ENCODE peak calls at places on chromosomes 1 and 21, in ten cellular contexts. One of them, this sample, is unnamed.

GRCh38 chr21:46554431-46555224 is 50.3 kb downstream of the S100B start:
- DNase-seq in OCI-M1: no peak
- DNase-seq in H9: no peak
- DNase-seq in CD4-positive, alpha-beta T cell: no peak
- DNase-seq in AG08396: no peak
- DNase-seq in NCI-H1092 treated with DMSO at 0.1 percent for 48 hours: no peak
- DNase-seq in T-helper 17 cell: no peak
- DNase-seq in 8988T: no peak
- DNase-seq in posterior vena cava: no peak
- DNase-seq in substantia nigra: peak
- DNase-seq in this sample: no peak

GRCh38 chr1:223837206-223837605 is 8.5 kb downstream of the TP53BP2 start:
- DNase-seq in NCI-H1092 treated with DMSO at 0.1 percent for 48 hours: no peak
- DNase-seq in T-helper 17 cell: no peak
- DNase-seq in substantia nigra: no peak
- DNase-seq in posterior vena cava: no peak
- DNase-seq in 8988T: no peak
- DNase-seq in AG08396: no peak
- DNase-seq in OCI-M1: peak
- DNase-seq in H9: no peak
- DNase-seq in CD4-positive, alpha-beta T cell: no peak
- DNase-seq in this sample: no peak

GRCh38 chr1:181469829-181470228 is 13.5 kb upstream of the CACNA1E start:
- DNase-seq in substantia nigra: no peak
- DNase-seq in NCI-H1092 treated with DMSO at 0.1 percent for 48 hours: no peak
- DNase-seq in H9: no peak
- DNase-seq in CD4-positive, alpha-beta T cell: no peak
- DNase-seq in posterior vena cava: no peak
- DNase-seq in OCI-M1: peak
- DNase-seq in T-helper 17 cell: no peak
- DNase-seq in AG08396: peak
- DNase-seq in 8988T: no peak
- DNase-seq in this sample: no peak

GRCh38 chr1:34757386-34757785 is 2.2 kb upstream of the GJB4 start:
- DNase-seq in substantia nigra: no peak
- DNase-seq in AG08396: no peak
- DNase-seq in H9: no peak
- DNase-seq in 8988T: no peak
- DNase-seq in posterior vena cava: no peak
- DNase-seq in NCI-H1092 treated with DMSO at 0.1 percent for 48 hours: no peak
- DNase-seq in OCI-M1: no peak
- DNase-seq in CD4-positive, alpha-beta T cell: no peak
- DNase-seq in T-helper 17 cell: no peak
- DNase-seq in this sample: no peak

GRCh38 chr1:62082456-62083363 is 111.9 kb upstream of the L1TD1 start:
- DNase-seq in CD4-positive, alpha-beta T cell: no peak
- DNase-seq in 8988T: no peak
- DNase-seq in OCI-M1: peak
- DNase-seq in NCI-H1092 treated with DMSO at 0.1 percent for 48 hours: peak
- DNase-seq in H9: peak
- DNase-seq in AG08396: peak
- DNase-seq in posterior vena cava: no peak
- DNase-seq in T-helper 17 cell: no peak
- DNase-seq in substantia nigra: peak
- DNase-seq in this sample: no peak

GRCh38 chr1:213440766-213441165 is 389.7 kb downstream of the RPS6KC1 start:
- DNase-seq in T-helper 17 cell: no peak
- DNase-seq in 8988T: no peak
- DNase-seq in AG08396: no peak
- DNase-seq in NCI-H1092 treated with DMSO at 0.1 percent for 48 hours: no peak
- DNase-seq in posterior vena cava: no peak
- DNase-seq in CD4-positive, alpha-beta T cell: no peak
- DNase-seq in H9: no peak
- DNase-seq in OCI-M1: no peak
- DNase-seq in substantia nigra: no peak
- DNase-seq in this sample: no peak

GRCh38 chr1:157932082-157932481 is 61.4 kb upstream of the KIRREL1 start:
- DNase-seq in H9: no peak
- DNase-seq in CD4-positive, alpha-beta T cell: no peak
- DNase-seq in NCI-H1092 treated with DMSO at 0.1 percent for 48 hours: no peak
- DNase-seq in OCI-M1: peak
- DNase-seq in substantia nigra: no peak
- DNase-seq in posterior vena cava: no peak
- DNase-seq in T-helper 17 cell: no peak
- DNase-seq in 8988T: no peak
- DNase-seq in AG08396: peak
- DNase-seq in this sample: no peak

GRCh38 chr1:202462342-202463076 is 114.0 kb downstream of the PPP1R12B start:
- DNase-seq in substantia nigra: no peak
- DNase-seq in NCI-H1092 treated with DMSO at 0.1 percent for 48 hours: no peak
- DNase-seq in H9: no peak
- DNase-seq in T-helper 17 cell: no peak
- DNase-seq in AG08396: no peak
- DNase-seq in 8988T: no peak
- DNase-seq in CD4-positive, alpha-beta T cell: no peak
- DNase-seq in OCI-M1: peak
- DNase-seq in posterior vena cava: no peak
- DNase-seq in this sample: no peak

GRCh38 chr1:85225624-85226380 is 25.0 kb upstream of the SYDE2 start:
- DNase-seq in CD4-positive, alpha-beta T cell: no peak
- DNase-seq in substantia nigra: no peak
- DNase-seq in OCI-M1: peak
- DNase-seq in posterior vena cava: no peak
- DNase-seq in 8988T: no peak
- DNase-seq in H9: no peak
- DNase-seq in NCI-H1092 treated with DMSO at 0.1 percent for 48 hours: no peak
- DNase-seq in T-helper 17 cell: no peak
- DNase-seq in AG08396: no peak
- DNase-seq in this sample: no peak

GRCh38 chr1:204146965-204147364 is 4.9 kb downstream of the ETNK2 start:
- DNase-seq in 8988T: peak
- DNase-seq in substantia nigra: no peak
- DNase-seq in NCI-H1092 treated with DMSO at 0.1 percent for 48 hours: no peak
- DNase-seq in AG08396: no peak
- DNase-seq in posterior vena cava: peak
- DNase-seq in H9: no peak
- DNase-seq in T-helper 17 cell: no peak
- DNase-seq in CD4-positive, alpha-beta T cell: no peak
- DNase-seq in OCI-M1: no peak
- DNase-seq in this sample: no peak

GRCh38 chr21:29194847-29195246 is 64.4 kb downstream of the MAP3K7CL start:
- DNase-seq in T-helper 17 cell: no peak
- DNase-seq in OCI-M1: no peak
- DNase-seq in CD4-positive, alpha-beta T cell: no peak
- DNase-seq in 8988T: no peak
- DNase-seq in H9: no peak
- DNase-seq in AG08396: no peak
- DNase-seq in posterior vena cava: no peak
- DNase-seq in NCI-H1092 treated with DMSO at 0.1 percent for 48 hours: no peak
- DNase-seq in substantia nigra: no peak
- DNase-seq in this sample: no peak

GRCh38 chr1:84062496-84062895 is 63.6 kb upstream of the TTLL7 start:
- DNase-seq in T-helper 17 cell: no peak
- DNase-seq in OCI-M1: no peak
- DNase-seq in posterior vena cava: no peak
- DNase-seq in 8988T: no peak
- DNase-seq in AG08396: no peak
- DNase-seq in CD4-positive, alpha-beta T cell: no peak
- DNase-seq in NCI-H1092 treated with DMSO at 0.1 percent for 48 hours: no peak
- DNase-seq in substantia nigra: no peak
- DNase-seq in H9: no peak
- DNase-seq in this sample: no peak

GRCh38 chr1:225762444-225762843 is 15.2 kb upstream of the SRP9 start:
- DNase-seq in CD4-positive, alpha-beta T cell: no peak
- DNase-seq in substantia nigra: no peak
- DNase-seq in AG08396: no peak
- DNase-seq in 8988T: no peak
- DNase-seq in H9: no peak
- DNase-seq in T-helper 17 cell: no peak
- DNase-seq in NCI-H1092 treated with DMSO at 0.1 percent for 48 hours: no peak
- DNase-seq in OCI-M1: no peak
- DNase-seq in posterior vena cava: no peak
- DNase-seq in this sample: no peak

GRCh38 chr1:55817027-55817426 is 601.9 kb upstream of the USP24 start:
- DNase-seq in T-helper 17 cell: no peak
- DNase-seq in AG08396: no peak
- DNase-seq in H9: no peak
- DNase-seq in 8988T: no peak
- DNase-seq in CD4-positive, alpha-beta T cell: no peak
- DNase-seq in posterior vena cava: no peak
- DNase-seq in OCI-M1: no peak
- DNase-seq in NCI-H1092 treated with DMSO at 0.1 percent for 48 hours: no peak
- DNase-seq in substantia nigra: no peak
- DNase-seq in this sample: no peak

GRCh38 chr1:36480161-36480560 is 2.6 kb downstream of the CSF3R start:
- DNase-seq in H9: no peak
- DNase-seq in T-helper 17 cell: no peak
- DNase-seq in OCI-M1: no peak
- DNase-seq in CD4-positive, alpha-beta T cell: no peak
- DNase-seq in NCI-H1092 treated with DMSO at 0.1 percent for 48 hours: no peak
- DNase-seq in AG08396: no peak
- DNase-seq in posterior vena cava: no peak
- DNase-seq in 8988T: no peak
- DNase-seq in substantia nigra: no peak
- DNase-seq in this sample: no peak

GRCh38 chr1:211738709-211739301 is 63.4 kb upstream of the NEK2 start:
- DNase-seq in substantia nigra: no peak
- DNase-seq in NCI-H1092 treated with DMSO at 0.1 percent for 48 hours: no peak
- DNase-seq in 8988T: no peak
- DNase-seq in AG08396: no peak
- DNase-seq in OCI-M1: peak
- DNase-seq in T-helper 17 cell: no peak
- DNase-seq in posterior vena cava: no peak
- DNase-seq in H9: no peak
- DNase-seq in CD4-positive, alpha-beta T cell: no peak
- DNase-seq in this sample: no peak

GRCh38 chr1:150168960-150169565 is 19.3 kb downstream of the PLEKHO1 start:
- DNase-seq in T-helper 17 cell: peak
- DNase-seq in NCI-H1092 treated with DMSO at 0.1 percent for 48 hours: peak
- DNase-seq in posterior vena cava: peak
- DNase-seq in 8988T: peak
- DNase-seq in CD4-positive, alpha-beta T cell: no peak
- DNase-seq in AG08396: peak
- DNase-seq in OCI-M1: peak
- DNase-seq in substantia nigra: peak
- DNase-seq in H9: peak
- DNase-seq in this sample: peak

GRCh38 chr1:41513388-41513745 is 28.9 kb upstream of the EDN2 start:
- DNase-seq in posterior vena cava: no peak
- DNase-seq in AG08396: no peak
- DNase-seq in 8988T: peak
- DNase-seq in OCI-M1: no peak
- DNase-seq in H9: peak
- DNase-seq in NCI-H1092 treated with DMSO at 0.1 percent for 48 hours: no peak
- DNase-seq in CD4-positive, alpha-beta T cell: no peak
- DNase-seq in substantia nigra: no peak
- DNase-seq in T-helper 17 cell: no peak
- DNase-seq in this sample: no peak

This sample was measured in activated B cell treated with CpG ODN at 0.5 μM for 24 hours.